ENCODE peak calls at places on chromosomes 13 and 19, in eight cellular contexts. P, R, T, V, X, G, C and E are unnamed samples.

GRCh38 chr13:51019026-51019425 is 92.0 kb downstream of the C13orf42 start:
- DNase-seq in P (no peak), R (no peak), T (no peak), V (no peak), X (no peak), G (no peak), C (no peak), E (no peak)

GRCh38 chr13:99542788-99543406 is 41.6 kb downstream of the TM9SF2 start:
- DNase-seq in P (no peak), R (no peak), T (no peak), V (no peak), X (peak; percentile 25), G (no peak), C (no peak), E (no peak)

GRCh38 chr13:85982102-85982501 is 182.9 kb upstream of the SLITRK6 start:
- DNase-seq in P (no peak), R (no peak), T (no peak), V (no peak), X (no peak), G (no peak), C (no peak), E (no peak)

GRCh38 chr13:75760182-75760981 is 124.3 kb downstream of the LMO7 start:
- DNase-seq in P (no peak), R (peak; percentile 94), T (no peak), V (peak; percentile 81), X (no peak), G (peak; percentile 63), C (peak; percentile 72), E (no peak)

GRCh38 chr13:48006396-48006795 is 5.3 kb upstream of the SUCLA2 start:
- DNase-seq in P (no peak), R (peak; percentile 71), T (no peak), V (no peak), X (no peak), G (no peak), C (no peak), E (no peak)

GRCh38 chr19:13172335-13173128 is 22.3 kb downstream of the IER2 start:
- DNase-seq in P (peak; percentile 80), R (peak; percentile 72), T (no peak), V (peak; percentile 92), X (peak; percentile 87), G (peak; percentile 95), C (peak; percentile 86), E (no peak)

GRCh38 chr13:98291658-98292057 is 114.6 kb upstream of the RNF113B start:
- DNase-seq in P (no peak), R (no peak), T (no peak), V (no peak), X (no peak), G (no peak), C (peak; percentile 49), E (no peak)

GRCh38 chr19:57263244-57263643 is 17.0 kb upstream of the ZNF460 start:
- DNase-seq in P (no peak), R (no peak), T (peak; percentile 26), V (no peak), X (no peak), G (no peak), C (no peak), E (no peak)

GRCh38 chr13:27128825-27129627 is 42.6 kb downstream of the USP12 start:
- DNase-seq in P (no peak), R (no peak), T (no peak), V (no peak), X (no peak), G (no peak), C (no peak), E (no peak)

GRCh38 chr19:13492128-13492527 is 14.2 kb downstream of the CACNA1A start:
- DNase-seq in P (peak; percentile 89), R (peak; percentile 35), T (peak; percentile 67), V (no peak), X (no peak), G (no peak), C (no peak), E (peak; percentile 86)

GRCh38 chr19:31943305-31943704 is 402.1 kb upstream of the ZNF507 start:
- DNase-seq in P (no peak), R (no peak), T (peak; percentile 59), V (no peak), X (no peak), G (no peak), C (no peak), E (no peak)
- TF ChIP-seq CTCF in P (no peak), R (no peak), T (peak; percentile 48), V (no peak), X (no peak), G (no peak), C (no peak), E (no peak)

DNA sequence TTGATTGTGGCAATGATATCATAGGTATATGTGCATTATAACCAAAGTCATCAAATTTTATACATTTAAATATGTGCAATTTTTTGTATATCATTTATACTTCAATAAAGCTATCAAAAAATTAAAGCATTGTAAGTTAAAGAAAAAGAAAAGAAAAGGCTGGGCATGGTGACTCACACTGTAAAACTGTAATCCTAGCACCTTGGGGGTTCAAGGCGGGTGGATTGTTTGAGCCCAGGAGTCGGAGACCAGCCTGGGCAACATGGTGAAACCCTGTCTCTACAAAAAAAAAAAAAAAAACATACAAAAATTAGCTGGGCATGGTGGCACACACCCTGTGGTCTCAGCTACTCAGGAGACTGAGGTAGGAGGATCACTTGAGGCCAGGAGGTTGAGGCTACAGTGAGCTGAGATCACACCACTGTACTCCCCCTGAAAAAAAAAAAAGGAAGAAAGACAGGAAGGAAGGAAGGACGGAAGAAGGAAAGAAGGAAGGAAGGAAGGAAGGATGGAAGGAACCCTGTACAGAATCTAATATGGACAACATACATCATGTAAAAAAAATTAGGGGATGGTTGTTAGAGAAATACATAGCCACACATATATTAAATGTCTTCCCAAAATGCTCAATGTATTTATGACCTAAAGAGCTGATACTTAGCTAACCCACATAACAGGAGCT is 21.7 kb upstream of the SLC25A30 start:
- DNase-seq in P (no peak), R (no peak), T (no peak), V (no peak), X (no peak), G (no peak), C (no peak), E (no peak)
- H3K27ac ChIP-seq in P (peak overlapping the region; percentile 87), R (no peak overlapping the region), T (no peak overlapping the region), V (no peak overlapping the region), X (no peak overlapping the region), G (no peak overlapping the region), C (no peak overlapping the region), E (no peak overlapping the region)

GRCh38 chr13:23462815-23463559 is 29.5 kb upstream of the SACS start:
- DNase-seq in P (no peak), R (no peak), T (no peak), V (no peak), X (no peak), G (no peak), C (no peak), E (no peak)
- H3K4me3 ChIP-seq in P (no peak overlapping the region), R (no peak overlapping the region), T (no peak overlapping the region), V (no peak overlapping the region), X (no peak overlapping the region), G (no peak overlapping the region), C (no peak overlapping the region), E (no peak overlapping the region)

DNA sequence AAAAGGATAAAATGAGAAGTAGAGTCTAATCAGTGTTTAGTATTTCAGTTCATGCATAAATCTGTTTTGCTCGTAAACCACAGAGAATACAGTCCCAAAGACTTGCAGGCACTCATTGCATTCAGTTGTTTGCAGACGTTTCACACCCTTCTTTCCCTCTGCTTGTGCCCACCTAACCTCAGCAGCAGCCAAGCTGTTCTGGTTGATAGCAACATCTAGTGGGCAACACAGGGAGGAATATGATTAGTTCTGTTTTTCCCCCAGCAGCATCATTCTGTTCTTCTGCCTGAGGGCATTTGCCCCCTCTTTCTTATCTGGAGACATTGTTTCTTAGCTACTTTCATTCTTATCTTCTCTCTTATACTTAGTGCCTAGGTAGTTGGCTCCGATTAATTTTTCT is 135.6 kb downstream of the PAN3 start:
- DNase-seq in P (peak; percentile 3), R (no peak), T (peak; percentile 40), V (no peak), X (no peak), G (no peak), C (no peak), E (no peak)
- TF ChIP-seq CTCF in P (no peak), R (no peak), T (peak; percentile 24), V (no peak), X (no peak), G (no peak), C (no peak), E (peak; percentile 11)

DNA sequence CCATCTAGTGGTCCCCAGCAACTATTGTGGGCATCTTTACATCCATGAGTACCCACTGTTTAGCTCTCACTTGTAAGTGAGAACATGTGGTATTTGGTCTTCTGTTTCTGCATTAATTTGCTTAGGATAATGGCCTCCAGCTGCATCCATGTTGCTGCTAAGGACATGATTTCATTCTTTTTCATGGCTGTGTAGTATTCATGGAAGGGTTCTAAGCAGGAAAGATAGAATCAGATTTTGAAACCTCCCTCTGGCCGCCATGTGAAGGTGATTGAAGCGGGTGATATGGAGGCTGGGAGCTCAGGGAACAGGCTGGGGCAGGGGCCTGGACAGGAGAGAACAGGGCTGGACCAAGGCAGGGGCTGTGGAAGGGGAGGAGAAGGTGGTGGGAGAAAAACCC is 20.1 kb downstream of the LTBP4 start:
- DNase-seq in P (no peak), R (no peak), T (no peak), V (no peak), X (no peak), G (no peak), C (no peak), E (no peak)
- H3K27ac ChIP-seq in P (no peak overlapping the region), R (no peak overlapping the region), T (no peak overlapping the region), V (no peak overlapping the region), X (no peak overlapping the region), G (no peak overlapping the region), C (no peak overlapping the region), E (no peak overlapping the region)

GRCh38 chr19:47089767-47090350 is 23.7 kb downstream of the ZC3H4 start:
- DNase-seq in P (no peak), R (no peak), T (no peak), V (no peak), X (no peak), G (no peak), C (no peak), E (no peak)
- H3K4me3 ChIP-seq in P (no peak overlapping the region), R (no peak overlapping the region), T (no peak overlapping the region), V (no peak overlapping the region), X (no peak overlapping the region), G (no peak overlapping the region), C (no peak overlapping the region), E (no peak overlapping the region)